ENCODE peak calls at places on chromosomes 4 and X, in seven cellular contexts. X is NCI-H1930, I is T-helper 2 cell, Q is nephron progenitor cell, K is amniotic epithelial cell, S is germinal center, Z is colonic mucosa. B is an unnamed sample.

GRCh38 chr4:152590179-152591031 is 54.5 kb upstream of the FBXW7 start:
- DNase-seq in X (no peak), I (no peak), Q (no peak), K (peak), S (no peak), Z (no peak), B (no peak)

GRCh38 chr4:6908397-6909112 is 1.1 kb upstream of the TBC1D14 start:
- DNase-seq in X (no peak), I (no peak), Q (no peak), K (peak), S (no peak), Z (no peak), B (no peak)

GRCh38 chrX:101219116-101219839 is at the start of gene DRP2:
- DNase-seq in X (no peak), I (no peak), Q (no peak), K (no peak), S (no peak), Z (no peak), B (no peak)

GRCh38 chrX:153854702-153855101 is 24.4 kb upstream of the PDZD4 start:
- DNase-seq in X (no peak), I (no peak), Q (no peak), K (no peak), S (no peak), Z (no peak), B (no peak)

GRCh38 chr4:150994721-150995120 is 20.4 kb downstream of the LRBA start:
- DNase-seq in X (no peak), I (no peak), Q (no peak), K (no peak), S (no peak), Z (no peak), B (no peak)

GRCh38 chr4:37891221-37892159 is 606 bp downstream of the TBC1D1 start:
- DNase-seq in X (no peak), I (peak), Q (no peak), K (peak), S (peak), Z (peak), B (peak)

GRCh38 chr4:76325072-76325471 is 18.5 kb downstream of the STBD1 start:
- DNase-seq in X (no peak), I (no peak), Q (no peak), K (no peak), S (no peak), Z (no peak), B (no peak)

GRCh38 chr4:52643846-52644245 is 15.3 kb downstream of the USP46 start:
- DNase-seq in X (no peak), I (no peak), Q (no peak), K (peak), S (no peak), Z (no peak), B (no peak)

GRCh38 chrX:152926279-152926678 is 28.4 kb downstream of the ZNF185 start:
- DNase-seq in X (no peak), I (peak), Q (peak), K (peak), S (peak), Z (peak), B (peak)

GRCh38 chrX:40104649-40105015 is 6.9 kb upstream of the BCOR start:
- DNase-seq in X (no peak), I (peak), Q (no peak), K (peak), S (no peak), Z (peak), B (peak)

GRCh38 chr4:182255421-182256190 is 12.4 kb downstream of the TENM3 start:
- DNase-seq in X (no peak), I (no peak), Q (no peak), K (peak), S (no peak), Z (no peak), B (peak)